ENCODE peak calls at places on chromosome 4, in seven cellular contexts. T is activated CD4-positive, alpha-beta T cell treated with anti-CD3 and anti-CD28 coated beads, Interleukin-2, amount 10 ng/mL, durations not matched to agents 7 days and 5 days; X is AG08396; Q is prostate gland; C is NCI-H345; D is CD8-positive, alpha-beta memory T cell; P is renal cortical epithelial cell. V is an unnamed sample.

GRCh38 chr4:55397024-55397520 is 1.3 kb downstream of the TMEM165 start:
- DNase-seq in T (no peak), X (no peak), Q (no peak), C (no peak), D (no peak), P (no peak), V (no peak)

GRCh38 chr4:165803005-165803404 is 70.0 kb upstream of the TLL1 start:
- DNase-seq in T (no peak), X (no peak), Q (no peak), C (no peak), D (no peak), P (peak; percentile 16), V (no peak)

GRCh38 chr4:150235317-150235716 is 157.1 kb downstream of the DCLK2 start:
- DNase-seq in T (no peak), X (no peak), Q (no peak), C (no peak), D (no peak), P (no peak), V (no peak)

GRCh38 chr4:152352645-152353116 is 183.2 kb downstream of the FBXW7 start:
- DNase-seq in T (no peak), X (peak; percentile 66), Q (peak; percentile 72), C (peak; percentile 78), D (no peak), P (peak; percentile 98), V (peak; percentile 69)

GRCh38 chr4:173413043-173413442 is 14.1 kb upstream of the SCRG1 start:
- DNase-seq in T (no peak), X (no peak), Q (no peak), C (no peak), D (no peak), P (no peak), V (no peak)

GRCh38 chr4:79232555-79232954 is 93.3 kb downstream of the NAA11 start:
- DNase-seq in T (no peak), X (no peak), Q (no peak), C (no peak), D (no peak), P (peak; percentile 80), V (no peak)

GRCh38 chr4:146336413-146336807 is 122.1 kb downstream of the REELD1 start:
- DNase-seq in T (no peak), X (no peak), Q (no peak), C (no peak), D (no peak), P (no peak), V (no peak)

GRCh38 chr4:42048394-42048793 is 58.1 kb downstream of the SLC30A9 start:
- DNase-seq in T (no peak), X (peak; percentile 54), Q (peak; percentile 32), C (no peak), D (no peak), P (peak; percentile 67), V (no peak)

GRCh38 chr4:102759835-102760644 is 728 bp downstream of the MANBA start:
- DNase-seq in T (peak; percentile 13), X (peak; percentile 40), Q (peak; percentile 15), C (peak; percentile 16), D (no peak), P (peak; percentile 55), V (no peak)

GRCh38 chr4:89482248-89482647 is 174.6 kb upstream of the GPRIN3 start:
- DNase-seq in T (no peak), X (peak; percentile 49), Q (no peak), C (peak; percentile 40), D (no peak), P (peak; percentile 58), V (no peak)

GRCh38 chr4:184506527-184507121 is 32.3 kb upstream of the IRF2 start:
- DNase-seq in T (peak; percentile 57), X (no peak), Q (no peak), C (no peak), D (no peak), P (no peak), V (no peak)

GRCh38 chr4:111323916-111324315 is 701.0 kb upstream of the PITX2 start:
- DNase-seq in T (no peak), X (no peak), Q (no peak), C (no peak), D (no peak), P (peak; percentile 24), V (no peak)

GRCh38 chr4:16783119-16783518 is 115.3 kb downstream of the LDB2 start:
- DNase-seq in T (no peak), X (no peak), Q (no peak), C (no peak), D (no peak), P (no peak), V (no peak)

GRCh38 chr4:123699823-123700822 is 303.5 kb downstream of the SPRY1 start:
- DNase-seq in T (no peak), X (peak; percentile 76), Q (no peak), C (no peak), D (no peak), P (peak; percentile 91), V (no peak)

GRCh38 chr4:3715251-3716033 is 50.7 kb upstream of the ADRA2C start:
- DNase-seq in T (no peak), X (no peak), Q (no peak), C (no peak), D (no peak), P (no peak), V (no peak)

GRCh38 chr4:140450352-140450751 is 22.9 kb upstream of the CLGN start:
- DNase-seq in T (no peak), X (no peak), Q (peak; percentile 61), C (peak; percentile 4), D (no peak), P (no peak), V (no peak)

GRCh38 chr4:90542216-90542615 is 415.0 kb downstream of the CCSER1 start:
- DNase-seq in T (no peak), X (no peak), Q (no peak), C (peak; percentile 48), D (no peak), P (no peak), V (no peak)